ENCODE peak calls at places on chromosome 15, in five cellular contexts. X, H, O, F and W are unnamed samples.

GRCh38 chr15:43143203-43143941 is 10.0 kb downstream of the TMEM62 start:
- DNase-seq in F (no peak), X (no peak), H (peak; percentile 7), O (no peak), W (no peak)

GRCh38 chr15:101452572-101452971 is 36.9 kb downstream of the PCSK6 start:
- DNase-seq in O (no peak), H (no peak), F (no peak), X (no peak), W (no peak)

GRCh38 chr15:98567951-98568350 is 80.4 kb upstream of the IGF1R start:
- DNase-seq in X (peak; percentile 12), O (no peak), H (no peak), F (no peak), W (no peak)

GRCh38 chr15:101521084-101521483 is 31.6 kb upstream of the PCSK6 start:
- DNase-seq in O (no peak), H (no peak), X (no peak), F (no peak), W (no peak)

GRCh38 chr15:41180206-41180789 is 50.3 kb downstream of the EXD1 start:
- DNase-seq in H (no peak), X (no peak), F (no peak), O (no peak), W (no peak)

GRCh38 chr15:82571722-82572222 is 31.5 kb upstream of the RPS17 start:
- DNase-seq in X (peak; percentile 75), F (no peak), O (peak; percentile 73), H (peak; percentile 82), W (peak; percentile 31)

GRCh38 chr15:92580933-92581445 is 74.6 kb downstream of the FAM174B start:
- DNase-seq in O (no peak), F (no peak), X (no peak), H (no peak), W (no peak)

GRCh38 chr15:88258021-88258641 is 1.6 kb upstream of the NTRK3 start:
- DNase-seq in F (peak; percentile 75), X (no peak), H (no peak), O (peak; percentile 64), W (no peak)

GRCh38 chr15:70795311-70795665 is 31.9 kb upstream of the UACA start:
- DNase-seq in F (peak; percentile 96), O (no peak), H (peak; percentile 96), X (peak; percentile 88), W (peak; percentile 52)

GRCh38 chr15:49627407-49627877 is 6.6 kb downstream of the DTWD1 start:
- DNase-seq in H (peak; percentile 73), O (no peak), X (peak; percentile 62), F (peak; percentile 2), W (peak; percentile 87)

GRCh38 chr15:82680200-82681102 is 29.2 kb downstream of the AP3B2 start:
- DNase-seq in H (no peak), O (peak; percentile 91), X (no peak), F (peak; percentile 67), W (no peak)

GRCh38 chr15:79673416-79674123 is 223.2 kb downstream of the MTHFS start:
- DNase-seq in O (no peak), H (peak; percentile 73), F (peak; percentile 50), X (peak; percentile 35), W (no peak)
- TF ChIP-seq CTCF in O (no peak), H (peak; percentile 2), F (no peak), X (no peak), W (no peak)

GRCh38 chr15:68278345-68279217 is 1.0 kb downstream of the FEM1B start:
- DNase-seq in F (peak; percentile 56), H (peak; percentile 34), O (no peak), X (peak; percentile 20), W (no peak)
- TF ChIP-seq CTCF in F (no peak), H (no peak), O (no peak), X (peak; percentile 34), W (peak; percentile 42)

GRCh38 chr15:90818251-90819210 is 49.9 kb upstream of the FURIN start:
- DNase-seq in F (no peak), H (no peak), X (no peak), O (peak; percentile 64), W (no peak)
- TF ChIP-seq CTCF in F (no peak), H (peak; percentile 6), X (peak; percentile 19), O (no peak), W (no peak)

DNA sequence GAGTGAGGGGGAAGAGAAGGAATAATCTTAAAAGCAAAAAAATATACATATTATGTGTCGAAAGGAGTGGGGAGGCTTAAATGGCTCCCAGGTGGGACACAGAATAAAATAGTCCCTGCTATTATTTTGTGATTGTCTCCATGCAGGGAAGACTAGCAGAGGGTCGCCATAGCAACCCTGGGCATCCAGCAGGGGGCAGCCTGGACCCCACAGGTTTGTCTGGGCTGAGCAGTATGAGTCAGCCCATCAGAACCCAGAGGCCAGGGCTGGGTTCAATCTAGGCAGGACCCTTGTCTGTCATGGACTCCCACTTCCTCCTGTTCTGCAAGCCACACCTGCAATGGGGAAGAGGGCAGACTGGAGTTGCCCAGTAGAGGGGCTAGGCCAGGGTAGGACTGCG is 17.6 kb upstream of the LINGO1 start:
- DNase-seq in X (peak; percentile 5), F (peak; percentile 46), O (no peak), H (peak; percentile 25), W (no peak)
- TF ChIP-seq CTCF in X (peak; percentile 32), F (peak; percentile 44), O (no peak), H (peak; percentile 31), W (peak; percentile 52)

GRCh38 chr15:69749797-69750196 is 297.2 kb downstream of the RPLP1 start:
- DNase-seq in H (no peak), O (no peak), X (no peak), F (no peak), W (no peak)
- TF ChIP-seq CTCF in H (peak; percentile 36), O (peak; percentile 21), X (peak; percentile 22), F (peak; percentile 39), W (peak; percentile 40)

GRCh38 chr15:52217186-52217585 is 26.0 kb upstream of the GNB5 start:
- DNase-seq in F (peak; percentile 21), H (no peak), O (peak; percentile 64), X (no peak), W (no peak)
- TF ChIP-seq CTCF in F (peak; percentile 41), H (no peak), O (no peak), X (peak; percentile 3), W (peak; percentile 28)